ENCODE peak calls at places on chromosome 5, in five cellular contexts. I, E, R, J and V are unnamed samples.

GRCh38 chr5:179765400-179765799 is 28.4 kb upstream of the LTC4S start:
- DNase-seq in I (peak), E (peak), R (peak), J (no peak), V (peak)

GRCh38 chr5:140637722-140638473 is 1.4 kb upstream of the TMCO6 start:
- DNase-seq in I (no peak), E (no peak), R (no peak), J (no peak), V (no peak)

GRCh38 chr5:54217826-54218503 is 92.4 kb downstream of the ARL15 start:
- DNase-seq in I (no peak), E (peak), R (peak), J (no peak), V (peak)

GRCh38 chr5:172567294-172567693 is 73.8 kb upstream of the NEURL1B start:
- DNase-seq in I (no peak), E (no peak), R (no peak), J (no peak), V (no peak)

GRCh38 chr5:39892708-39893107 is 467.9 kb upstream of the DAB2 start:
- DNase-seq in I (no peak), E (no peak), R (peak), J (no peak), V (peak)

GRCh38 chr5:136638084-136638483 is 272.7 kb upstream of the TRPC7 start:
- DNase-seq in I (no peak), E (no peak), R (no peak), J (no peak), V (no peak)

GRCh38 chr5:118302786-118303185 is 685.6 kb downstream of the DTWD2 start:
- DNase-seq in I (no peak), E (no peak), R (no peak), J (no peak), V (no peak)

GRCh38 chr5:38911933-38912332 is 66.1 kb downstream of the OSMR start:
- DNase-seq in I (no peak), E (no peak), R (no peak), J (no peak), V (no peak)

GRCh38 chr5:88140396-88140862 is 128.2 kb downstream of the TMEM161B start:
- DNase-seq in I (no peak), E (no peak), R (no peak), J (peak), V (no peak)

GRCh38 chr5:160787247-160787646 is 64.8 kb downstream of the ATP10B start:
- DNase-seq in I (no peak), E (no peak), R (no peak), J (no peak), V (peak)

GRCh38 chr5:67214036-67214435 is 17.4 kb upstream of the CD180 start:
- DNase-seq in I (no peak), E (no peak), R (no peak), J (no peak), V (peak)

GRCh38 chr5:146719179-146719578 is 159.4 kb downstream of the PPP2R2B start:
- DNase-seq in I (no peak), E (no peak), R (no peak), J (no peak), V (no peak)

GRCh38 chr5:179112469-179113142 is 52.4 kb downstream of the ZNF354C start:
- DNase-seq in I (no peak), E (no peak), R (no peak), J (no peak), V (no peak)

GRCh38 chr5:178323541-178323865 is 90.9 kb upstream of the PHYKPL start:
- DNase-seq in I (no peak), E (no peak), R (no peak), J (no peak), V (no peak)

GRCh38 chr5:141669519-141669918 is 12.5 kb downstream of the ARAP3 start:
- DNase-seq in I (no peak), E (no peak), R (no peak), J (no peak), V (no peak)

GRCh38 chr5:1670342-1670741 is 129.3 kb downstream of the MRPL36 start:
- DNase-seq in I (peak), E (no peak), R (no peak), J (no peak), V (peak)

GRCh38 chr5:82137205-82137604 is 140.9 kb downstream of the RPS23 start:
- DNase-seq in I (no peak), E (no peak), R (no peak), J (no peak), V (no peak)

GRCh38 chr5:207599-207998 is 10.4 kb downstream of the CCDC127 start:
- DNase-seq in I (no peak), E (no peak), R (peak), J (no peak), V (no peak)

GRCh38 chr5:159071382-159071781 is 28.3 kb downstream of the EBF1 start:
- DNase-seq in I (no peak), E (no peak), R (no peak), J (no peak), V (no peak)

GRCh38 chr5:29822499-29822898 is 1371.0 kb upstream of the CDH6 start:
- DNase-seq in I (no peak), E (no peak), R (no peak), J (no peak), V (no peak)

GRCh38 chr5:78984611-78985406 is at the start of gene ARSB:
- DNase-seq in I (no peak), E (peak), R (no peak), J (peak), V (peak)

GRCh38 chr5:180633283-180634177 is 15.9 kb downstream of the FLT4 start:
- DNase-seq in I (no peak), E (no peak), R (no peak), J (no peak), V (no peak)

GRCh38 chr5:130111723-130112122 is 207.5 kb downstream of the CHSY3 start:
- DNase-seq in I (no peak), E (no peak), R (no peak), J (no peak), V (no peak)

GRCh38 chr5:458547-459353 is 15.8 kb downstream of the EXOC3 start:
- DNase-seq in I (peak), E (peak), R (no peak), J (no peak), V (peak)

GRCh38 chr5:142829821-142830220 is 59.6 kb downstream of the ARHGAP26 start:
- DNase-seq in I (no peak), E (no peak), R (peak), J (no peak), V (peak)

GRCh38 chr5:31033295-31033694 is 160.2 kb upstream of the CDH6 start:
- DNase-seq in I (no peak), E (no peak), R (no peak), J (no peak), V (no peak)

GRCh38 chr5:170411100-170411499 is 21.9 kb upstream of the KCNMB1 start:
- DNase-seq in I (no peak), E (no peak), R (no peak), J (no peak), V (no peak)

GRCh38 chr5:142770650-142771609 is 753 bp downstream of the ARHGAP26 start:
- DNase-seq in I (no peak), E (no peak), R (no peak), J (peak), V (peak)

GRCh38 chr5:132684922-132685720 is 11.3 kb downstream of the IL4 start:
- DNase-seq in I (no peak), E (no peak), R (no peak), J (no peak), V (no peak)

GRCh38 chr5:142000709-142001484 is 11.9 kb downstream of the GNPDA1 start:
- DNase-seq in I (no peak), E (no peak), R (no peak), J (no peak), V (no peak)

GRCh38 chr5:19519448-19519847 is 468.6 kb downstream of the CDH18 start:
- DNase-seq in I (no peak), E (no peak), R (no peak), J (no peak), V (peak)

GRCh38 chr5:42566658-42567313 is 143.5 kb downstream of the GHR start:
- DNase-seq in I (no peak), E (no peak), R (no peak), J (no peak), V (no peak)

GRCh38 chr5:61493973-61494372 is 161.9 kb downstream of the ZSWIM6 start:
- DNase-seq in I (no peak), E (no peak), R (no peak), J (no peak), V (no peak)

GRCh38 chr5:43428034-43428712 is 16.0 kb upstream of the CCL28 start:
- DNase-seq in I (peak), E (no peak), R (peak), J (no peak), V (peak)

GRCh38 chr5:135037519-135038201 is 3.6 kb upstream of the PITX1 start:
- DNase-seq in I (no peak), E (no peak), R (no peak), J (no peak), V (no peak)

GRCh38 chr5:58231041-58231440 is 228.8 kb downstream of the PLK2 start:
- DNase-seq in I (no peak), E (no peak), R (no peak), J (no peak), V (peak)

GRCh38 chr5:111946556-111946955 is 189.6 kb upstream of the NREP start:
- DNase-seq in I (no peak), E (no peak), R (no peak), J (no peak), V (no peak)

GRCh38 chr5:171961117-171961516 is 45.3 kb downstream of the FBXW11 start:
- DNase-seq in I (no peak), E (no peak), R (no peak), J (no peak), V (no peak)